ENCODE peak calls at places on chromosome 3, in seven cellular contexts. K, X, B, Q, S, E and Z are unnamed samples.

GRCh38 chr3:180980612-180981011 is 8.9 kb downstream of the DNAJC19 start:
- DNase-seq in K (no peak), X (no peak), B (no peak), Q (no peak), S (no peak), E (no peak), Z (no peak)

GRCh38 chr3:197835509-197835908 is 44.5 kb downstream of the LRCH3 start:
- DNase-seq in K (no peak), X (no peak), B (no peak), Q (no peak), S (no peak), E (no peak), Z (no peak)

GRCh38 chr3:5162102-5162501 is 25.4 kb upstream of the EDEM1 start:
- DNase-seq in K (no peak), X (peak; percentile 55), B (no peak), Q (no peak), S (no peak), E (peak; percentile 26), Z (no peak)

GRCh38 chr3:52237659-52238172 is 1.2 kb downstream of the TWF2 start:
- DNase-seq in K (peak; percentile 58), X (peak; percentile 51), B (peak; percentile 46), Q (no peak), S (no peak), E (no peak), Z (peak; percentile 62)

GRCh38 chr3:172258616-172259015 is 189.6 kb downstream of the GHSR start:
- DNase-seq in K (no peak), X (no peak), B (no peak), Q (no peak), S (no peak), E (no peak), Z (no peak)

GRCh38 chr3:71026634-71027578 is 556.6 kb downstream of the FOXP1 start:
- DNase-seq in K (no peak), X (no peak), B (no peak), Q (no peak), S (no peak), E (peak; percentile 37), Z (no peak)

GRCh38 chr3:53843195-53844177 is 2.7 kb downstream of the CHDH start:
- DNase-seq in K (no peak), X (no peak), B (no peak), Q (no peak), S (peak; percentile 53), E (no peak), Z (no peak)

GRCh38 chr3:110234831-110235230 is 836.8 kb upstream of the NECTIN3 start:
- DNase-seq in K (no peak), X (no peak), B (no peak), Q (no peak), S (no peak), E (no peak), Z (no peak)

GRCh38 chr3:189446959-189447560 is 184.1 kb upstream of the TP63 start:
- DNase-seq in K (no peak), X (no peak), B (no peak), Q (no peak), S (no peak), E (no peak), Z (no peak)

GRCh38 chr3:160163259-160163878 is 61.9 kb upstream of the C3orf80 start:
- DNase-seq in K (peak; percentile 46), X (peak; percentile 23), B (no peak), Q (no peak), S (no peak), E (peak; percentile 4), Z (peak; percentile 52)

GRCh38 chr3:18743761-18744160 is 318.6 kb upstream of the SATB1 start:
- DNase-seq in K (no peak), X (no peak), B (no peak), Q (no peak), S (no peak), E (no peak), Z (no peak)

GRCh38 chr3:148006508-148006907 is 597.3 kb downstream of the ZIC1 start:
- DNase-seq in K (no peak), X (no peak), B (no peak), Q (no peak), S (no peak), E (no peak), Z (peak; percentile 5)

GRCh38 chr3:151210676-151211381 is 7.8 kb upstream of the GPR171 start:
- DNase-seq in K (no peak), X (no peak), B (no peak), Q (no peak), S (no peak), E (peak; percentile 35), Z (no peak)

GRCh38 chr3:100124116-100124767 is 9.9 kb upstream of the FILIP1L start:
- DNase-seq in K (no peak), X (no peak), B (no peak), Q (no peak), S (no peak), E (no peak), Z (no peak)

GRCh38 chr3:171001957-171002694 is 24.4 kb downstream of the SLC2A2 start:
- DNase-seq in K (no peak), X (no peak), B (no peak), Q (no peak), S (peak; percentile 13), E (peak; percentile 100), Z (no peak)

GRCh38 chr3:81451611-81452010 is 309.8 kb downstream of the GBE1 start:
- DNase-seq in K (no peak), X (no peak), B (no peak), Q (no peak), S (no peak), E (no peak), Z (no peak)

DNA sequence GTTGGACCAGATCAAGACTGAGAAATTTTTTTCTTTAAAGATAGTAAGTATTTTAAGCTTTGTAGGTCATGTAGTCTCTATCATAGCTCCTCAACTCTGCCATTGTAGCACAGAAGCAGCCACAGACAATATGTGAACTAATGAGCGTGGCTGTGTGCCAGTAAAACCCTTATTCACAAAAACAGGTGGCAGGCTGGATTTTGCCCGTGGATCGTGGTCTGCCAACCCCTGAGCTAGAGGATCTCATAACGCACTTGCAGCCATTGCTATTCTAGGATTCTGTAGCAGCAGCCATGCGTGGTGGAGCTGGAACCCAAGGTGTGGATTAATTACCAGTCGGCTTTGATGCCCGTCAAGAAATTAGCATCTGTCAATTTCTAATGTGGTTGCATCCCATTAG is 68.7 kb upstream of the PLXNA1 start:
- DNase-seq in K (no peak), X (no peak), B (no peak), Q (no peak), S (no peak), E (no peak), Z (no peak)
- TF ChIP-seq JUND in K (no peak), X (no peak), B (no peak), Q (no peak), S (no peak), E (no peak), Z (no peak)

DNA sequence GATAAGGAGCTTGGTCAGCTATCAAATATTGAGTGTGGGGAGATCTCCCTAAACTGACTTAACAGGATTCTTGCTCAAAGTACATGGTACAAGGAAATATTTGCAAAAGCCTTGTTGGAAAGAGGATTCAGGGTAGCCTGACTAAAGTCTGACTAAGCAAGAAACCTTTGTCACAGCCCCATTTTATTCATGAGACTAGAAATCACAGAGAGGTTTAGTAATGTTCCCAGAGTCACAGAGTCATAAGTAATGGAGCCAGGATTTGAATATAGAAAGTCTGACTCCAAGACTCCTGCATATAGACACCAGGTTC is 29.4 kb downstream of the SST start:
- DNase-seq in K (no peak), X (no peak), B (no peak), Q (no peak), S (no peak), E (no peak), Z (no peak)
- TF ChIP-seq JUND in K (no peak), X (no peak), B (no peak), Q (no peak), S (no peak), E (no peak), Z (no peak)

DNA sequence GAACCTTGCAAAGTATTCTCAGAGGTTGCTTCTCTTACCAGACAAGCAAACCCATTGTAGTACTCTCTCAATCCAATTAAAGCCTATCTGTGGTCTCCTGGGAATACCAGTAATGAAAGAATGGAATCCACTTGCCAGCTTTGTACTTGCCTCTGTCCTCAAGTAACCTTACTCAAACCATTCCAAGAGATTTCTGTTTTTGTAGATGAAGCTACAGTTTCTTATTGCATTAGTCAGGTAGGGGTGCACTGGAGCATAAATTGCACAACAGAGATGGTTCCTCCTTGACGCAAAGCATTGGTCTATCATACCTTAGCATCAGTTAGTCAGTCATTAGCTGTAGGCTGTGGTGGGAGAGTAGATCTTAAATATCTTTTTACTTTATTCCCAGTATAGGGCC is 52.9 kb downstream of the BTLA start:
- DNase-seq in K (no peak), X (no peak), B (no peak), Q (no peak), S (no peak), E (no peak), Z (no peak)
- TF ChIP-seq JUND in K (no peak), X (no peak), B (no peak), Q (no peak), S (no peak), E (no peak), Z (no peak)

GRCh38 chr3:192207239-192207638 is 520.1 kb downstream of the FGF12 start:
- DNase-seq in K (no peak), X (no peak), B (no peak), Q (no peak), S (no peak), E (no peak), Z (no peak)

GRCh38 chr3:192216067-192216466 is 511.3 kb downstream of the FGF12 start:
- DNase-seq in K (no peak), X (no peak), B (no peak), Q (no peak), S (no peak), E (no peak), Z (no peak)

GRCh38 chr3:192207661-192208060 is 519.7 kb downstream of the FGF12 start:
- DNase-seq in K (no peak), X (no peak), B (no peak), Q (no peak), S (no peak), E (no peak), Z (no peak)

GRCh38 chr3:192212979-192213378 is 514.4 kb downstream of the FGF12 start:
- DNase-seq in K (no peak), X (no peak), B (no peak), Q (no peak), S (no peak), E (no peak), Z (no peak)

DNA sequence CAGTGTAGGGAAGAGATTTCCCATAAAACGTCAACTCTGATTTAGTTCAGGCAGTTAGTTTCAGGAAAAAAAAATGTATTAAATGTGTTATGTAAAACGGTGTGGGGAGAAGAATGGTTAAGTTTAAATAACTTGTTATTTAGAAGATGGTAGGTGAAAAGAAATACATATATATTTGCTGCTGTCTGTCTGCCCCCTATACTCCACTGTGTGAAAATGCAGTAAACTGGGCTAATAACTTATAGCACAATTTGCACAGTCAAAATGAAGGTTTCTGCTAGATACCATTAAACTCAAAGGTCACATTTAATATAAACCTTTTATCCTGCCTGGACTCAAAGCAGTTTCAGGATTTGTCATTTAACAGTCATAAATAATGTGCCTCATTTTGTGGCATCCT is 515.0 kb downstream of the FGF12 start:
- DNase-seq in K (no peak), X (no peak), B (no peak), Q (no peak), S (no peak), E (no peak), Z (no peak)
- TF ChIP-seq JUND in K (no peak), X (no peak), B (no peak), Q (no peak), S (no peak), E (no peak), Z (no peak)